ENCODE peak calls at places on chromosomes 12 and 14, in eight cellular contexts. C is aorta; Z is activated naive CD8-positive, alpha-beta T cell treated with anti-CD3 and anti-CD28 coated beads, Interleukin-2, amount 50 U/mL, for 24 hours; F is stimulated activated CD8-positive, alpha-beta memory T cell treated with anti-CD3 and anti-CD28 coated beads, Interleukin-15, amount 100 ng/mL, for 24 hours; O is NCI-H526; T is GM03348; S is foreskin fibroblast; J is cardiac muscle cell. P is an unnamed sample.

GRCh38 chr12:92331383-92331782 is 185.7 kb upstream of the BTG1 start:
- DNase-seq in C (no peak), Z (no peak), F (no peak), O (no peak), T (no peak), S (no peak), J (no peak), P (no peak)

GRCh38 chr14:104109731-104110361 is 24.3 kb downstream of the ASPG start:
- DNase-seq in C (peak), Z (no peak), F (no peak), O (no peak), T (no peak), S (no peak), J (no peak), P (peak)

GRCh38 chr12:44317651-44318126 is 481.8 kb downstream of the TMEM117 start:
- DNase-seq in C (no peak), Z (no peak), F (no peak), O (peak), T (peak), S (peak), J (peak), P (no peak)

GRCh38 chr14:100979780-100980179 is 76.3 kb upstream of the RTL1 start:
- DNase-seq in C (no peak), Z (no peak), F (no peak), O (no peak), T (peak), S (peak), J (no peak), P (no peak)

GRCh38 chr12:85568395-85569103 is 267.7 kb downstream of the RASSF9 start:
- DNase-seq in C (no peak), Z (no peak), F (no peak), O (peak), T (no peak), S (no peak), J (no peak), P (no peak)

GRCh38 chr14:24353551-24354529 is 14.0 kb upstream of the RIPK3 start:
- DNase-seq in C (no peak), Z (no peak), F (no peak), O (no peak), T (peak), S (peak), J (no peak), P (no peak)

GRCh38 chr14:52042371-52043037 is 26.4 kb downstream of the NID2 start:
- DNase-seq in C (no peak), Z (no peak), F (no peak), O (no peak), T (no peak), S (no peak), J (no peak), P (no peak)

GRCh38 chr12:51951199-51951842 is at the start of gene ACVR1B:
- DNase-seq in C (peak), Z (peak), F (peak), O (peak), T (peak), S (peak), J (peak), P (peak)

GRCh38 chr14:87097021-87097420 is 896.0 kb downstream of the GALC start:
- DNase-seq in C (no peak), Z (no peak), F (no peak), O (no peak), T (no peak), S (peak), J (no peak), P (no peak)

GRCh38 chr12:105705765-105706164 is 375.3 kb downstream of the C12orf75 start:
- DNase-seq in C (peak), Z (peak), F (no peak), O (no peak), T (peak), S (peak), J (peak), P (peak)

GRCh38 chr12:26696048-26696612 is 136.9 kb downstream of the ITPR2 start:
- DNase-seq in C (no peak), Z (no peak), F (no peak), O (no peak), T (no peak), S (no peak), J (no peak), P (no peak)

GRCh38 chr12:93373847-93374723 is 3.6 kb upstream of the NUDT4 start:
- DNase-seq in C (no peak), Z (no peak), F (no peak), O (no peak), T (no peak), S (no peak), J (no peak), P (no peak)

GRCh38 chr12:99911076-99911475 is 73.7 kb downstream of the ANKS1B start:
- DNase-seq in C (peak), Z (no peak), F (no peak), O (no peak), T (peak), S (peak), J (peak), P (peak)

GRCh38 chr14:91349481-91350074 is 68.0 kb downstream of the CCDC88C start:
- DNase-seq in C (peak), Z (peak), F (no peak), O (no peak), T (no peak), S (no peak), J (no peak), P (no peak)

GRCh38 chr14:59125156-59125555 is 63.3 kb upstream of the DAAM1 start:
- DNase-seq in C (no peak), Z (no peak), F (no peak), O (no peak), T (no peak), S (no peak), J (no peak), P (no peak)

GRCh38 chr12:12686925-12687324 is 9.1 kb downstream of the GPR19 start:
- DNase-seq in C (no peak), Z (no peak), F (no peak), O (no peak), T (peak), S (no peak), J (no peak), P (no peak)

GRCh38 chr12:113422929-113423669 is 919 bp downstream of the SDSL start:
- DNase-seq in C (no peak), Z (no peak), F (no peak), O (no peak), T (no peak), S (no peak), J (no peak), P (no peak)

GRCh38 chr14:37384870-37385596 is 187.3 kb downstream of the MIPOL1 start:
- DNase-seq in C (no peak), Z (no peak), F (no peak), O (no peak), T (no peak), S (no peak), J (no peak), P (no peak)

GRCh38 chr14:24172261-24172860 is 481 bp downstream of the REC8 start:
- DNase-seq in C (no peak), Z (no peak), F (no peak), O (peak), T (no peak), S (no peak), J (no peak), P (no peak)

GRCh38 chr12:633731-634130 is 29.5 kb downstream of the NINJ2 start:
- DNase-seq in C (no peak), Z (no peak), F (no peak), O (no peak), T (no peak), S (no peak), J (no peak), P (no peak)

GRCh38 chr12:54680374-54680773 is 32.2 kb upstream of the DCD start:
- DNase-seq in C (no peak), Z (peak), F (no peak), O (no peak), T (peak), S (peak), J (no peak), P (no peak)

GRCh38 chr12:93521225-93521854 is 51.1 kb upstream of the SOCS2 start:
- DNase-seq in C (no peak), Z (no peak), F (no peak), O (no peak), T (no peak), S (no peak), J (no peak), P (no peak)

GRCh38 chr12:13472690-13473089 is 276.2 kb downstream of the EMP1 start:
- DNase-seq in C (no peak), Z (no peak), F (no peak), O (no peak), T (no peak), S (peak), J (no peak), P (no peak)

GRCh38 chr14:90536511-90537191 is 139.8 kb downstream of the CALM1 start:
- DNase-seq in C (no peak), Z (no peak), F (no peak), O (no peak), T (no peak), S (no peak), J (no peak), P (no peak)

GRCh38 chr12:47946413-47947107 is 16.8 kb upstream of the TMEM106C start:
- DNase-seq in C (no peak), Z (no peak), F (no peak), O (no peak), T (peak), S (peak), J (no peak), P (no peak)

GRCh38 chr12:12070674-12071661 is at the start of gene BCL2L14:
- DNase-seq in C (no peak), Z (no peak), F (no peak), O (peak), T (no peak), S (no peak), J (no peak), P (no peak)

GRCh38 chr12:57638096-57638495 is 5.1 kb upstream of the B4GALNT1 start:
- DNase-seq in C (no peak), Z (no peak), F (no peak), O (no peak), T (no peak), S (no peak), J (no peak), P (no peak)

GRCh38 chr12:127731657-127732056 is 535.3 kb upstream of the TMEM132C start:
- DNase-seq in C (no peak), Z (no peak), F (no peak), O (no peak), T (no peak), S (no peak), J (no peak), P (no peak)

GRCh38 chr12:70920251-70920851 is at the start of gene PTPRR:
- DNase-seq in C (peak), Z (no peak), F (no peak), O (peak), T (no peak), S (no peak), J (peak), P (no peak)

GRCh38 chr14:80455031-80455430 is 243.7 kb upstream of the DIO2 start:
- DNase-seq in C (no peak), Z (no peak), F (no peak), O (no peak), T (no peak), S (no peak), J (no peak), P (no peak)

GRCh38 chr12:132513070-132513398 is 23.1 kb downstream of the FBRSL1 start:
- DNase-seq in C (no peak), Z (no peak), F (no peak), O (no peak), T (peak), S (peak), J (no peak), P (no peak)

GRCh38 chr14:75452324-75452723 is 24.5 kb downstream of the JDP2 start:
- DNase-seq in C (no peak), Z (no peak), F (no peak), O (no peak), T (no peak), S (peak), J (no peak), P (no peak)

GRCh38 chr12:103829092-103829491 is 11.9 kb downstream of the NT5DC3 start:
- DNase-seq in C (no peak), Z (no peak), F (no peak), O (no peak), T (no peak), S (peak), J (no peak), P (no peak)

GRCh38 chr14:84298738-84299137 is 1231.2 kb upstream of the FLRT2 start:
- DNase-seq in C (no peak), Z (no peak), F (no peak), O (no peak), T (no peak), S (no peak), J (peak), P (no peak)

GRCh38 chr14:46580941-46581671 is 70.5 kb downstream of the RPL10L start:
- DNase-seq in C (no peak), Z (peak), F (no peak), O (no peak), T (peak), S (no peak), J (peak), P (no peak)